ENCODE peak calls at places on chromosomes 7 and 10, in nine cellular contexts. Q is heart left ventricle, I is prostate gland, H is uterus, Y is stomach, T is upper lobe of left lung, W is esophagus squamous epithelium, O is Peyer's patch, B is endothelial cell of umbilical vein. F is an unnamed sample.

GRCh38 chr10:71032887-71033286 is 144.5 kb upstream of the PCBD1 start:
- DNase-seq in T (no peak), W (no peak), Q (no peak), I (no peak), Y (no peak), O (no peak), H (no peak), B (no peak), F (no peak)

GRCh38 chr10:17227367-17228080 is 517 bp upstream of the VIM start:
- DNase-seq in W (no peak), O (no peak), T (no peak), H (no peak), Q (no peak), B (peak; percentile 67), Y (no peak), I (no peak), F (no peak)

GRCh38 chr10:50574305-50574704 is 49.5 kb downstream of the SGMS1 start:
- DNase-seq in Y (no peak), H (no peak), W (no peak), T (no peak), B (no peak), Q (no peak), I (no peak), O (no peak), F (no peak)

GRCh38 chr7:112205348-112206237 is 606 bp downstream of the DOCK4 start:
- DNase-seq in H (peak; percentile 54), B (peak; percentile 65), Q (peak; percentile 75), O (peak; percentile 24), W (no peak), T (peak; percentile 92), I (peak; percentile 46), Y (peak; percentile 50), F (peak; percentile 14)

GRCh38 chr10:71999360-72000072 is 35.3 kb downstream of the CHST3 start:
- DNase-seq in B (peak; percentile 55), I (no peak), H (peak; percentile 95), Q (peak; percentile 89), O (no peak), Y (no peak), T (peak; percentile 80), W (no peak), F (no peak)

GRCh38 chr7:37359662-37360444 is 88.8 kb downstream of the ELMO1 start:
- DNase-seq in H (no peak), Y (no peak), B (peak; percentile 67), O (no peak), W (no peak), Q (no peak), T (no peak), I (no peak), F (no peak)

GRCh38 chr7:155467846-155468821 is 10.2 kb downstream of the EN2 start:
- DNase-seq in H (no peak), O (no peak), Y (no peak), B (no peak), I (no peak), T (peak; percentile 80), W (no peak), Q (no peak), F (no peak)

GRCh38 chr7:128867842-128868623 is 5.4 kb downstream of the ATP6V1F start:
- DNase-seq in I (no peak), O (no peak), Y (peak; percentile 45), H (no peak), Q (no peak), T (no peak), W (no peak), B (no peak), F (no peak)

GRCh38 chr10:74502963-74503608 is 323.3 kb upstream of the KAT6B start:
- DNase-seq in O (no peak), I (no peak), B (peak; percentile 90), H (no peak), Q (no peak), W (no peak), T (no peak), Y (no peak), F (no peak)

GRCh38 chr7:33754933-33755928 is 150.1 kb upstream of the BMPER start:
- DNase-seq in H (no peak), W (no peak), I (no peak), Y (no peak), T (no peak), Q (no peak), O (no peak), B (peak; percentile 52), F (no peak)

GRCh38 chr10:46273506-46274477 is 13.0 kb upstream of the ANTXRL start:
- DNase-seq in Y (peak; percentile 11), W (no peak), B (no peak), O (peak; percentile 16), H (peak; percentile 4), Q (no peak), I (no peak), T (no peak), F (no peak)

GRCh38 chr10:62048919-62049636 is 147.6 kb downstream of the ARID5B start:
- DNase-seq in Y (peak; percentile 74), I (peak; percentile 85), W (peak; percentile 25), H (peak; percentile 91), Q (peak; percentile 94), B (peak; percentile 95), T (no peak), O (peak; percentile 67), F (peak; percentile 74)

GRCh38 chr7:139692723-139693122 is 85.1 kb downstream of the HIPK2 start:
- DNase-seq in Y (peak; percentile 57), H (no peak), T (no peak), W (no peak), B (no peak), I (peak; percentile 59), Q (no peak), O (no peak), F (no peak)

GRCh38 chr7:24466109-24466768 is 107.0 kb upstream of the PALS2 start:
- DNase-seq in T (no peak), O (no peak), I (no peak), Y (no peak), H (no peak), B (no peak), Q (no peak), W (no peak), F (no peak)

GRCh38 chr10:97755718-97756117 is 16.1 kb downstream of the SFRP5 start:
- DNase-seq in B (no peak), T (no peak), Y (no peak), O (no peak), Q (no peak), H (no peak), W (no peak), I (no peak), F (no peak)

GRCh38 chr10:132496360-132497082 is 41.1 kb upstream of the INPP5A start:
- DNase-seq in B (no peak), I (no peak), H (peak; percentile 16), W (no peak), Q (no peak), O (no peak), T (no peak), Y (no peak), F (no peak)

GRCh38 chr10:8042032-8042863 is 12.2 kb upstream of the GATA3 start:
- DNase-seq in Q (no peak), Y (no peak), T (no peak), I (no peak), B (peak; percentile 16), H (no peak), W (no peak), O (no peak), F (no peak)
- TF ChIP-seq POLR2A in Q (no peak), Y (no peak), T (no peak), I (no peak), B (no peak), H (no peak), W (no peak), O (no peak), F (no peak)

DNA sequence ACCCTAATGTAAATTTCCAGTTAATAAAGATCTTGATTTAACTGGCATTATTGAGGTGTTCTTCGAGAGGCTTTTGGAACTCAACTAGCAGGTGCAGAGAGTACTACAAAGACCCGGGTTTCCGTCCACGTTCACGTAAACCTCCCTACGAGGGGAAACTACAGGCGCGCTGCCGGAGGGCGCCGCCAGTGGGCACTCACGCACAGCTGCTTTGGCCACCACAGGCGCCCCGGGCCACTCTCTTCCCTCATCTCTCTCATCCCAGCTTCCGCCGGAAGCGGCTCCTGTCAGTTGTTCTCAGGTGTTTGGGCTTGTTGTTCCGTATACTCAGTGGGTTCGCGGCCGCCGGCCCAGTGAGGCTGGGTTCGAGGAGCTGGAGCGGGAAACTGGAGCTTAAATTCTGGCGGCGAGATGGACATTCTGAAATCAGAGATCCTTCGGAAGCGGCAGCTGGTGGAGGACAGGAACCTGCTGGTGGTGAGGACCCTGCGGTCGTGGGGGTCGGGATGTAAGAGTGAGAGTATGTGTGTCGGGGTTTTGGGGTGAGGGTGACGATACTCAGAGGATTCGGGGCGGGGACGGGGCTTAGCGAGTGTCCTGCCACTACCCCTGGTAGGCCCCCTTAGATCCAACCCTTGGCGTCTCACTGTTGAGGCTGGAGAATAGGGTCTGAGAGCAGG is at the start of gene PRPF18:
- DNase-seq in Q (peak; percentile 95), Y (peak; percentile 96), T (peak; percentile 99), B (peak; percentile 90), W (peak; percentile 63), H (peak; percentile 92), I (peak; percentile 90), O (peak; percentile 93), F (peak; percentile 85)
- TF ChIP-seq POLR2A in Q (peak; percentile 42), Y (no peak), T (peak; percentile 48), B (peak; percentile 62), W (peak; percentile 19), H (no peak), I (peak; percentile 11), O (peak; percentile 30), F (peak; percentile 64)

GRCh38 chr10:63133056-63133786 is at the start of gene NRBF2:
- DNase-seq in B (peak; percentile 98), O (peak; percentile 98), T (peak; percentile 99), W (peak; percentile 88), Q (peak; percentile 99), Y (peak; percentile 98), I (peak; percentile 93), H (peak; percentile 97), F (peak; percentile 94)
- TF ChIP-seq POLR2A in B (peak; percentile 97), O (peak; percentile 96), T (peak; percentile 99), W (peak; percentile 99), Q (peak; percentile 96), Y (peak; percentile 92), I (peak; percentile 97), H (peak; percentile 84), F (peak; percentile 95)

GRCh38 chr7:77200542-77200941 is 923 bp upstream of the FGL2 start:
- DNase-seq in T (no peak), H (no peak), I (no peak), O (peak; percentile 52), Y (no peak), B (no peak), W (no peak), Q (no peak), F (no peak)

GRCh38 chr7:77202544-77202976 is 2.9 kb upstream of the FGL2 start:
- DNase-seq in B (no peak), Q (no peak), W (no peak), O (no peak), T (no peak), Y (no peak), I (no peak), H (no peak), F (no peak)

GRCh38 chr7:77209479-77210139 is 10.0 kb upstream of the FGL2 start:
- DNase-seq in Q (no peak), H (no peak), T (no peak), O (no peak), B (no peak), I (no peak), W (no peak), Y (no peak), F (no peak)

DNA sequence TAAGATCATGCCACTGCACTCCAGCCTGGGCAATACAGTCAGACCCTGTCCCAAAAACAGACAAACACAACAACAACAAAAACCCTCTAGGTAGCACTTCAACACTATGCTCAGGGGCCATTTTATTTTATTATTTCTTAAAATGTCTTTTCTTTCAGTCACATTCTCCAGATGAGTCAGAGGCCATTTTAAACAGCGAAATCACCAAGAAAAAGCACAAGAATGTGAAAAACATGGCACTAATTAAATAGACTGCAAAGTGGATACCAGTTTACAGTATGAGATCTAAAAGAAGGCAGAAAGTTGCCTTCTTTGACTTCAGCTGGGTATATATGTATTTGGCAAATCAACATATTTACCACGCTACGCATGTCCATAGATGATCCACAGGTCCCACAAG is 6.1 kb upstream of the FGL2 start:
- DNase-seq in Q (no peak), H (no peak), Y (no peak), T (no peak), I (no peak), W (no peak), O (no peak), B (no peak), F (no peak)
- TF ChIP-seq POLR2A in Q (no peak), H (no peak), Y (no peak), T (no peak), I (no peak), W (no peak), O (no peak), B (no peak), F (no peak)

F was measured in H54.